ENCODE peak calls at places on chromosomes 2 and 18, in nine cellular contexts. One of them, this sample, is unnamed.

GRCh38 chr2:230842473-230842872 is 22.3 kb upstream of the ITM2C start:
- DNase-seq in transverse colon: peak; percentile 40
- DNase-seq in endothelial cell of umbilical vein: no peak
- DNase-seq in Panc1: no peak
- DNase-seq in stomach: no peak
- DNase-seq in upper lobe of left lung: no peak
- DNase-seq in spleen: no peak
- DNase-seq in K562: no peak
- DNase-seq in prostate gland: no peak
- DNase-seq in this sample: no peak

GRCh38 chr18:13284330-13285027 is 65.9 kb downstream of the LDLRAD4 start:
- DNase-seq in transverse colon: no peak
- DNase-seq in endothelial cell of umbilical vein: no peak
- DNase-seq in Panc1: no peak
- DNase-seq in stomach: no peak
- DNase-seq in upper lobe of left lung: no peak
- DNase-seq in spleen: peak; percentile 85
- DNase-seq in K562: no peak
- DNase-seq in prostate gland: no peak
- DNase-seq in this sample: no peak

GRCh38 chr2:216115224-216115582 is 6.1 kb downstream of the XRCC5 start:
- DNase-seq in transverse colon: no peak
- DNase-seq in endothelial cell of umbilical vein: no peak
- DNase-seq in Panc1: no peak
- DNase-seq in stomach: no peak
- DNase-seq in upper lobe of left lung: no peak
- DNase-seq in spleen: no peak
- DNase-seq in K562: no peak
- DNase-seq in prostate gland: no peak
- DNase-seq in this sample: no peak

GRCh38 chr2:163752252-163752651 is 16.4 kb upstream of the FIGN start:
- DNase-seq in transverse colon: no peak
- DNase-seq in endothelial cell of umbilical vein: no peak
- DNase-seq in Panc1: no peak
- DNase-seq in stomach: no peak
- DNase-seq in upper lobe of left lung: no peak
- DNase-seq in spleen: no peak
- DNase-seq in K562: no peak
- DNase-seq in prostate gland: no peak
- DNase-seq in this sample: no peak

GRCh38 chr2:205675861-205676516 is 6.3 kb upstream of the NRP2 start:
- DNase-seq in transverse colon: no peak
- DNase-seq in endothelial cell of umbilical vein: peak; percentile 74
- DNase-seq in Panc1: no peak
- DNase-seq in stomach: no peak
- DNase-seq in upper lobe of left lung: no peak
- DNase-seq in spleen: no peak
- DNase-seq in K562: no peak
- DNase-seq in prostate gland: no peak
- DNase-seq in this sample: no peak

GRCh38 chr18:12038082-12038660 is 55.5 kb upstream of the ANKRD62 start:
- DNase-seq in transverse colon: peak; percentile 26
- DNase-seq in endothelial cell of umbilical vein: no peak
- DNase-seq in Panc1: no peak
- DNase-seq in stomach: peak; percentile 40
- DNase-seq in upper lobe of left lung: peak; percentile 85
- DNase-seq in spleen: no peak
- DNase-seq in K562: no peak
- DNase-seq in prostate gland: no peak
- DNase-seq in this sample: no peak

GRCh38 chr18:61957801-61958516 is 65.2 kb upstream of the RNF152 start:
- DNase-seq in transverse colon: no peak
- DNase-seq in endothelial cell of umbilical vein: peak; percentile 78
- DNase-seq in Panc1: no peak
- DNase-seq in stomach: no peak
- DNase-seq in upper lobe of left lung: peak; percentile 39
- DNase-seq in spleen: no peak
- DNase-seq in K562: no peak
- DNase-seq in prostate gland: no peak
- DNase-seq in this sample: peak; percentile 50

GRCh38 chr2:230664128-230664527 is 48.5 kb upstream of the CAB39 start:
- DNase-seq in transverse colon: no peak
- DNase-seq in endothelial cell of umbilical vein: no peak
- DNase-seq in Panc1: no peak
- DNase-seq in stomach: no peak
- DNase-seq in upper lobe of left lung: peak; percentile 79
- DNase-seq in spleen: no peak
- DNase-seq in K562: no peak
- DNase-seq in prostate gland: no peak
- DNase-seq in this sample: no peak

DNA sequence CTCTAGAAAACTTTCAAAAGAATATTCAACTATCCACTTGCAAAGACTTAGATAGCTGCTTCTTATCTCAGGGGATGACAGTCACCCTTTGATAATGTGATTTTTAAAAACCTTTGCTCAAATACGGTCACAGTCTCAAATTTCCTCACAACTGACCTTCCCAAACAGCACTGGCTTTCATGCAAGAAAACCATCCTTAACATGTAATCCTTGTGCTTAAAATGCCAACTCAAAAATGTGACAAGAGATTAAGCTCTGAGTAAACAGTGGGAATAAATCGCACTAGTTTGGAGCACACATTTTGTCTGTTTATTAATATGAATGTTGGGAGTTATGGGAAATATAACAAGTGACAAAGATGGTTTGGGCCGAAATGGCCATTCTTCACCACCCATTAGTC is 87.5 kb upstream of the CCBE1 start:
- DNase-seq in transverse colon: no peak
- DNase-seq in endothelial cell of umbilical vein: no peak
- DNase-seq in Panc1: no peak
- DNase-seq in stomach: no peak
- DNase-seq in upper lobe of left lung: no peak
- DNase-seq in spleen: no peak
- DNase-seq in K562: no peak
- DNase-seq in prostate gland: no peak
- DNase-seq in this sample: no peak
- TF ChIP-seq CTCF in transverse colon: no peak
- TF ChIP-seq CTCF in endothelial cell of umbilical vein: no peak
- TF ChIP-seq CTCF in Panc1: no peak
- TF ChIP-seq CTCF in stomach: no peak
- TF ChIP-seq CTCF in upper lobe of left lung: no peak
- TF ChIP-seq CTCF in spleen: no peak
- TF ChIP-seq CTCF in K562: no peak
- TF ChIP-seq CTCF in prostate gland: no peak
- TF ChIP-seq CTCF in this sample: no peak

GRCh38 chr2:73937899-73938298 is 11.2 kb downstream of the DGUOK start:
- DNase-seq in transverse colon: no peak
- DNase-seq in endothelial cell of umbilical vein: no peak
- DNase-seq in Panc1: no peak
- DNase-seq in stomach: no peak
- DNase-seq in upper lobe of left lung: no peak
- DNase-seq in spleen: no peak
- DNase-seq in K562: no peak
- DNase-seq in prostate gland: no peak
- DNase-seq in this sample: no peak

GRCh38 chr2:73935641-73936040 is 9.0 kb downstream of the DGUOK start:
- DNase-seq in transverse colon: no peak
- DNase-seq in endothelial cell of umbilical vein: peak; percentile 20
- DNase-seq in Panc1: no peak
- DNase-seq in stomach: no peak
- DNase-seq in upper lobe of left lung: no peak
- DNase-seq in spleen: no peak
- DNase-seq in K562: no peak
- DNase-seq in prostate gland: no peak
- DNase-seq in this sample: no peak

GRCh38 chr2:73938761-73939352 is 12.2 kb downstream of the DGUOK start:
- DNase-seq in transverse colon: no peak
- DNase-seq in endothelial cell of umbilical vein: no peak
- DNase-seq in Panc1: no peak
- DNase-seq in stomach: no peak
- DNase-seq in upper lobe of left lung: no peak
- DNase-seq in spleen: no peak
- DNase-seq in K562: no peak
- DNase-seq in prostate gland: no peak
- DNase-seq in this sample: no peak

GRCh38 chr2:73939419-73939818 is 12.7 kb downstream of the DGUOK start:
- DNase-seq in transverse colon: no peak
- DNase-seq in endothelial cell of umbilical vein: no peak
- DNase-seq in Panc1: no peak
- DNase-seq in stomach: peak; percentile 55
- DNase-seq in upper lobe of left lung: no peak
- DNase-seq in spleen: no peak
- DNase-seq in K562: no peak
- DNase-seq in prostate gland: peak; percentile 33
- DNase-seq in this sample: no peak

DNA sequence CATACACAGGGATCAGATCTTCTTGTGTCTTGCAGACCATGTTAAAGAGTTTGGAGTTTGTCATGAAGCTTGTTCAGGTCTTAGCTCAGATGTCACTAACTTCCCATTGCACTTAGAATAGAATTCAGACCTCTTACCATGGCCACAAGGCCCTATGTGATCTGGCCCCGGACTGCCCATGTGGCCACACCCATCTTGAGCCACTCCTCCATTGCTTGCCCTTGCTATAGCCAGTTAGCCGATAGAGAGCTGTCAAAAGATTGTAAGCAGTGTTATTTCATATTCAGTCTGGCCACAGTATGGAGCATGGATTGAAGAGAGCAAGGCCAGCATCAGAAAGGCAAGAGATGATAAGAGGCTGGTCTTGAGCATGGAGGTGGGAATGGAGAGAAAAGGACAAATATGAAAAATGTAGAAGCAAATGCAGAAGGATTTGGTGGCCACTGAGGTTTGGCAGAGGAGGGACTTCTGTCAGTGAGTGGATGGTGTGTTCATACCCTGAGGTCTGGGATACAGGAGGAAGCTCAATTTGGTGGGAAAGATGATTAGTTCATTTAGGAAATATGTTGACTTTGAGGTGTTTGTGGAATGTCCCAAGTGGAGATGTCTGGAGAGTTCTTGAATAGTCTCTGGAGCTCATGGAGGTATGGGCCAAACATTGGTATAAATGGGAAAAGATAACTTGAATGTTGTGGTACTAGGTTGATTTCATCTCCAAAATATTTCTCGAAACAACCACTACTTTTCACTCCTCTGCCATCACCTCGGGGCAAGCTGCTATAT is 10.6 kb downstream of the DGUOK start:
- DNase-seq in transverse colon: no peak
- DNase-seq in endothelial cell of umbilical vein: no peak
- DNase-seq in Panc1: no peak
- DNase-seq in stomach: no peak
- DNase-seq in upper lobe of left lung: no peak
- DNase-seq in spleen: no peak
- DNase-seq in K562: no peak
- DNase-seq in prostate gland: no peak
- DNase-seq in this sample: no peak
- H3K36me3 ChIP-seq in transverse colon: no peaks in the 10 kb centered on the region
- H3K36me3 ChIP-seq in endothelial cell of umbilical vein: peaks cover 3% of the 10 kb centered on the region
- H3K36me3 ChIP-seq in Panc1: peaks cover 2% of the 10 kb centered on the region
- H3K36me3 ChIP-seq in stomach: peaks cover 34% of the 10 kb centered on the region
- H3K36me3 ChIP-seq in upper lobe of left lung: peaks cover 4% of the 10 kb centered on the region
- H3K36me3 ChIP-seq in spleen: no peaks in the 10 kb centered on the region
- H3K36me3 ChIP-seq in K562: peaks cover 76% of the 10 kb centered on the region
- H3K36me3 ChIP-seq in prostate gland: no peaks in the 10 kb centered on the region
- H3K36me3 ChIP-seq in this sample: peaks cover 32% of the 10 kb centered on the region

DNA sequence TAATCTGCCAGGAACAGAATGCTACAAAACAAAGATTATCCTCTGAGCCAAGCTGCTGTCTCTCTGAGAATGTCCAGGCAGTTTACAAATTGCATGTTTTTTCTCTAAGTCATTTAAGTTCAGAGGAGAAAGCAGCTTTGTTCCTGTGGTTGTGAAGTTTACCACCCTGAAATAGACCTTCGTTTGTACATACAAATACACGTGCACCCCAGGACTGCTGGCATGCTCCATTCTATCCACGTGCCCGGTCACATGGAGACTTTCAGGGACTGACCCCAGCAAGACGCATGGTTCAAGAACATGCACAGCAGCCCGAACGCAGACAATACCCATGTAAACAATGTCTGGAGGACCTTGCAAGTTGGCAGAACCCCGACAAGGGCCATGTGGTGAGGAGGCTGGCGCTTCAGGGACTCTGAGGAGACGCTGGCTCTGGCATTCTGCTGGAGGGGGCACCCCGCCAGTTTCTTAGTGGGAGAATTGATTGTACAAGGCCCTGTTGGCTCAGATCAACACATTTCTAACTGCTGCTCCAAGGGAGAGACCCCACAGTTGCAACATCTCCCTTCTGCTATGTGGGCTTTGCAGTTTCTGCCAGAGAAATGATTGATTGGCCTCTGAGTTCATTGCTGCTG is 33.3 kb downstream of the FAM178B start:
- DNase-seq in transverse colon: peak; percentile 42
- DNase-seq in endothelial cell of umbilical vein: no peak
- DNase-seq in Panc1: no peak
- DNase-seq in stomach: peak; percentile 37
- DNase-seq in upper lobe of left lung: no peak
- DNase-seq in spleen: no peak
- DNase-seq in K562: no peak
- DNase-seq in prostate gland: no peak
- DNase-seq in this sample: no peak
- TF ChIP-seq POLR2AphosphoS5 in transverse colon: peak; percentile 96
- TF ChIP-seq POLR2AphosphoS5 in endothelial cell of umbilical vein: no peak
- TF ChIP-seq POLR2AphosphoS5 in Panc1: no peak
- TF ChIP-seq POLR2AphosphoS5 in stomach: peak; percentile 71
- TF ChIP-seq POLR2AphosphoS5 in upper lobe of left lung: no peak
- TF ChIP-seq POLR2AphosphoS5 in spleen: no peak
- TF ChIP-seq POLR2AphosphoS5 in K562: no peak
- TF ChIP-seq POLR2AphosphoS5 in prostate gland: peak; percentile 54
- TF ChIP-seq POLR2AphosphoS5 in this sample: peak; percentile 78

GRCh38 chr2:237099804-237100203 is 14.1 kb downstream of the COPS8 start:
- DNase-seq in transverse colon: no peak
- DNase-seq in endothelial cell of umbilical vein: no peak
- DNase-seq in Panc1: no peak
- DNase-seq in stomach: no peak
- DNase-seq in upper lobe of left lung: no peak
- DNase-seq in spleen: no peak
- DNase-seq in K562: no peak
- DNase-seq in prostate gland: no peak
- DNase-seq in this sample: no peak

GRCh38 chr2:237096201-237096600 is 10.5 kb downstream of the COPS8 start:
- DNase-seq in transverse colon: no peak
- DNase-seq in endothelial cell of umbilical vein: peak; percentile 96
- DNase-seq in Panc1: no peak
- DNase-seq in stomach: no peak
- DNase-seq in upper lobe of left lung: no peak
- DNase-seq in spleen: no peak
- DNase-seq in K562: no peak
- DNase-seq in prostate gland: no peak
- DNase-seq in this sample: no peak

GRCh38 chr2:237097911-237098702 is 12.4 kb downstream of the COPS8 start:
- DNase-seq in transverse colon: no peak
- DNase-seq in endothelial cell of umbilical vein: peak; percentile 88
- DNase-seq in Panc1: peak; percentile 48
- DNase-seq in stomach: no peak
- DNase-seq in upper lobe of left lung: no peak
- DNase-seq in spleen: no peak
- DNase-seq in K562: no peak
- DNase-seq in prostate gland: no peak
- DNase-seq in this sample: no peak

GRCh38 chr2:237097326-237097910 is 11.7 kb downstream of the COPS8 start:
- DNase-seq in transverse colon: no peak
- DNase-seq in endothelial cell of umbilical vein: peak; percentile 25
- DNase-seq in Panc1: no peak
- DNase-seq in stomach: no peak
- DNase-seq in upper lobe of left lung: no peak
- DNase-seq in spleen: no peak
- DNase-seq in K562: no peak
- DNase-seq in prostate gland: no peak
- DNase-seq in this sample: no peak

DNA sequence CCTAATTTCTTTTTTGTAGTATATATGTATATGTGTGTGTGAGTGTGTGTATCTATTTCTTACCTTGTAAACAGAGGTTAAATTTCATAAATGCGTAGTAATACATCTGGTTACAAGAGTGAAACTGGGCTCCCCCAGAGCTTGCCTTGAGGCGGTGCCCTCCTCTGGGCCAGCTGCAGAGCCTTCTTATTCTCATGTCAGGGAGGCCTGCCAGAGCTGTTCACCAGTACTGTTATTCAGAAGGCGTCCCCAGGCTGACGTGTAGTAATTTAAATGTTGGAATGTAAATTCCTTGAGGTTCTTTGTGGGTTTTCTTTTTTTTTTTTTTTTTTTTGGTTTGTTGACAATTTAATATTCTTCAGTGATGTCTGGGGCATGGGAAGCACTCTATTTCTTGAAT is 11.2 kb downstream of the COPS8 start:
- DNase-seq in transverse colon: no peak
- DNase-seq in endothelial cell of umbilical vein: no peak
- DNase-seq in Panc1: no peak
- DNase-seq in stomach: no peak
- DNase-seq in upper lobe of left lung: no peak
- DNase-seq in spleen: no peak
- DNase-seq in K562: no peak
- DNase-seq in prostate gland: no peak
- DNase-seq in this sample: no peak
- TF ChIP-seq CTCF in transverse colon: no peak
- TF ChIP-seq CTCF in endothelial cell of umbilical vein: no peak
- TF ChIP-seq CTCF in Panc1: no peak
- TF ChIP-seq CTCF in stomach: no peak
- TF ChIP-seq CTCF in upper lobe of left lung: no peak
- TF ChIP-seq CTCF in spleen: no peak
- TF ChIP-seq CTCF in K562: no peak
- TF ChIP-seq CTCF in prostate gland: no peak
- TF ChIP-seq CTCF in this sample: no peak

This sample was measured in esophagus muscularis mucosa.